ENCODE peak calls at places on chromosomes 1 and 21, in four cellular contexts. U is left ventricle myocardium inferior, V is BE2C, J is uterus. F is an unnamed sample.

GRCh38 chr1:201528631-201529260 is 10.2 kb upstream of the NAV1 start:
- DNase-seq in U (no peak), V (no peak), J (no peak), F (no peak)

GRCh38 chr21:25424674-25425073 is 182.6 kb downstream of the MRPL39 start:
- DNase-seq in U (no peak), V (no peak), J (no peak), F (no peak)

GRCh38 chr1:15617874-15618684 is 821 bp downstream of the DDI2 start:
- DNase-seq in U (peak; percentile 32), V (peak; percentile 32), J (no peak), F (no peak)

GRCh38 chr1:201645956-201646355 is 107.0 kb downstream of the NAV1 start:
- DNase-seq in U (no peak), V (no peak), J (no peak), F (no peak)

GRCh38 chr1:82260051-82260450 is 459.3 kb downstream of the ADGRL2 start:
- DNase-seq in U (no peak), V (no peak), J (no peak), F (no peak)

GRCh38 chr1:29145739-29146437 is 22.2 kb upstream of the TMEM200B start:
- DNase-seq in U (no peak), V (no peak), J (no peak), F (no peak)

GRCh38 chr1:67746299-67746698 is 61.3 kb downstream of the GADD45A start:
- DNase-seq in U (no peak), V (no peak), J (no peak), F (no peak)

GRCh38 chr1:1361982-1362423 is 3.6 kb upstream of the MXRA8 start:
- DNase-seq in U (peak; percentile 63), V (peak; percentile 38), J (peak; percentile 56), F (peak; percentile 77)

GRCh38 chr1:115666702-115667101 is 24.9 kb downstream of the VANGL1 start:
- DNase-seq in U (peak; percentile 71), V (no peak), J (no peak), F (no peak)

GRCh38 chr1:147491098-147491497 is 50.2 kb upstream of the BCL9 start:
- DNase-seq in U (no peak), V (no peak), J (no peak), F (no peak)

GRCh38 chr1:66331641-66332523 is 202.1 kb upstream of the SGIP1 start:
- DNase-seq in U (peak; percentile 70), V (peak; percentile 14), J (peak; percentile 59), F (peak; percentile 84)

GRCh38 chr1:157411064-157411463 is 141.3 kb downstream of the FCRL5 start:
- DNase-seq in U (no peak), V (no peak), J (no peak), F (no peak)

GRCh38 chr1:68016364-68016763 is 34.1 kb downstream of the DIRAS3 start:
- DNase-seq in U (no peak), V (no peak), J (no peak), F (no peak)

GRCh38 chr1:119091618-119092017 is 48.8 kb downstream of the WARS2 start:
- DNase-seq in U (no peak), V (no peak), J (no peak), F (no peak)

GRCh38 chr1:109493805-109494539 is at the start of gene CYB561D1:
- DNase-seq in U (peak; percentile 88), V (peak; percentile 94), J (peak; percentile 81), F (peak; percentile 95)

GRCh38 chr1:229859026-229859425 is 208.0 kb upstream of the GALNT2 start:
- DNase-seq in U (no peak), V (no peak), J (no peak), F (no peak)

GRCh38 chr1:8473892-8474300 is 156.0 kb downstream of the SLC45A1 start:
- DNase-seq in U (no peak), V (no peak), J (no peak), F (no peak)

GRCh38 chr1:59698386-59698785 is 116.4 kb upstream of the HOOK1 start:
- DNase-seq in U (no peak), V (no peak), J (no peak), F (no peak)

GRCh38 chr1:89622895-89623294 is 10.0 kb upstream of the LRRC8C start:
- DNase-seq in U (no peak), V (no peak), J (no peak), F (no peak)

GRCh38 chr1:46532498-46533178 is 18.8 kb downstream of the KNCN start:
- DNase-seq in U (peak; percentile 73), V (peak; percentile 75), J (peak; percentile 32), F (peak; percentile 40)

GRCh38 chr1:11571906-11572616 is 82.2 kb downstream of the FBXO2 start:
- DNase-seq in U (no peak), V (peak; percentile 19), J (no peak), F (no peak)

GRCh38 chr21:25396135-25396711 is 211.1 kb downstream of the MRPL39 start:
- DNase-seq in U (no peak), V (no peak), J (no peak), F (no peak)

GRCh38 chr1:234250747-234251146 is 122.5 kb upstream of the COA6 start:
- DNase-seq in U (no peak), V (no peak), J (no peak), F (no peak)

GRCh38 chr1:21647431-21648373 is 21.5 kb downstream of the RAP1GAP start:
- DNase-seq in U (no peak), V (no peak), J (no peak), F (peak; percentile 77)

GRCh38 chr21:39109596-39110210 is 73.5 kb downstream of the PSMG1 start:
- DNase-seq in U (no peak), V (no peak), J (no peak), F (no peak)
- H3K4me3 ChIP-seq in U (no peak overlapping the region), V (no peak overlapping the region), J (no peak overlapping the region), F (no peak overlapping the region)

GRCh38 chr1:242670019-242670418 is 145.5 kb upstream of the PLD5 start:
- DNase-seq in U (no peak), V (no peak), J (no peak), F (no peak)
- H3K4me3 ChIP-seq in U (no peak overlapping the region), V (no peak overlapping the region), J (no peak overlapping the region), F (no peak overlapping the region)

DNA sequence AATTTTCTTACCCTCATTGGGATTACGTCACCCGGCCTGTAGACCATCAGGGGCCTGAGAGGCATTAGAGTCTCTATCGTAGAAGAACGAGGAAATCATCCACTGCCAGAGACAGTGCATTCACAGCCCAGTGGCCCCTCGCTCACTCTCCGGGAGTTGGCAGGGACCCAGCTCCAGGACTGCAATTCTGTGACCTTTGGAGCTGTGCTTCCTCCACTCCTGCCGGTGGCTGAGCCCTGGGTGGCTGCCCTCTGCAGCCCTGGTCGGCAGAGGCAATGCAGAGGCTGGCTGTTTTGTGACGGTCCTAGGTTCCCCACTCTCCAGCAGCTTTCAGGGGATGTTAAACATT is 12.7 kb downstream of the SLC37A1 start:
- DNase-seq in U (peak; percentile 39), V (peak; percentile 64), J (no peak), F (no peak)
- H3K4me3 ChIP-seq in U (no peak overlapping the region), V (no peak overlapping the region), J (no peak overlapping the region), F (no peak overlapping the region)

DNA sequence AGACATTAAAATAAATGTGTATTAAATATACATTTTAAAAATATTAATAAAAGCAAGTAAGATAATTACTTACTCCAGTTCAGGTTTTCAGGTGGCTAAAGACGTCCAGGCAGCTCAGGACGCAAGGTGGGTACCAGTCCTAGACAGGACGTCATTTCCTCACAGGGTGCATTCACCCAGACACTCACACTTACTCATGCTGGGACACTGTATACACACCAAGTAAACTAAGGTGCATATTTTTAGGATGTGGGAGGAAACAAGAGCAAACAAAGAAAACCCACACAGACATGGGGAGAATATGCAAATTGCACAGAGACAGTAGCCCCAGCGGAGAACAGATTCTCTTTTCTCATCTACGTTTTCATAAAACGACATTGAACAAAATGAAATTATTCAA is 457.9 kb downstream of the BRINP3 start:
- DNase-seq in U (no peak), V (no peak), J (no peak), F (no peak)
- H3K4me3 ChIP-seq in U (no peak overlapping the region), V (no peak overlapping the region), J (no peak overlapping the region), F (no peak overlapping the region)